ENCODE peak calls at places on chromosomes 3 and 15, in six cellular contexts. W, K, Z, J, R and Y are unnamed samples.
A peak's percentile ranks its signal among the peaks of the same experiment; 100 is the strongest.

GRCh38 chr15:71807125-71807629 is 3.2 kb upstream of the NR2E3 start:
- DNase-seq in Z (no peak), W (no peak), R (no peak), K (no peak), J (no peak), Y (no peak)

GRCh38 chr3:129992781-129993180 is 18.3 kb downstream of the TRH start:
- DNase-seq in K (no peak), J (peak; percentile 13), R (no peak), Z (no peak), W (no peak), Y (no peak)

GRCh38 chr3:39250116-39250747 is 29.6 kb downstream of the CX3CR1 start:
- DNase-seq in K (no peak), J (no peak), R (no peak), W (peak; percentile 36), Z (no peak), Y (peak; percentile 53)

GRCh38 chr15:35626531-35626930 is 80.6 kb upstream of the DPH6 start:
- DNase-seq in K (no peak), J (no peak), W (peak; percentile 36), R (no peak), Z (no peak), Y (peak; percentile 84)

GRCh38 chr15:95134306-95135100 is 903.1 kb downstream of the MCTP2 start:
- DNase-seq in Z (no peak), R (no peak), K (no peak), J (no peak), W (no peak), Y (no peak)

GRCh38 chr3:30778923-30779322 is 115.5 kb downstream of the GADL1 start:
- DNase-seq in K (no peak), Z (no peak), J (no peak), R (no peak), W (no peak), Y (no peak)

GRCh38 chr15:25663515-25663914 is 199.6 kb downstream of the ATP10A start:
- DNase-seq in W (no peak), J (no peak), R (no peak), K (no peak), Z (no peak), Y (no peak)

GRCh38 chr3:113070226-113071220 is 79.7 kb downstream of the GTPBP8 start:
- DNase-seq in K (peak; percentile 60), J (peak; percentile 41), R (no peak), W (peak; percentile 93), Z (no peak), Y (peak; percentile 49)

GRCh38 chr3:44061961-44062360 is 179.7 kb upstream of the TOPAZ1 start:
- DNase-seq in K (no peak), W (no peak), R (no peak), J (no peak), Z (no peak), Y (no peak)

GRCh38 chr3:133948996-133949395 is 53.3 kb upstream of the RAB6B start:
- DNase-seq in W (no peak), K (no peak), R (no peak), Z (no peak), J (no peak), Y (no peak)

GRCh38 chr15:34841220-34841841 is 46.0 kb upstream of the ACTC1 start:
- DNase-seq in K (no peak), J (no peak), W (peak; percentile 19), R (no peak), Z (no peak), Y (no peak)

GRCh38 chr3:116005404-116005803 is 382.1 kb downstream of the GAP43 start:
- DNase-seq in R (no peak), K (peak; percentile 98), W (peak; percentile 99), J (peak; percentile 54), Z (no peak), Y (peak; percentile 98)

GRCh38 chr3:141386611-141387110 is 18.4 kb downstream of the ZBTB38 start:
- DNase-seq in K (no peak), Z (no peak), J (no peak), R (no peak), W (peak; percentile 74), Y (peak; percentile 91)

GRCh38 chr3:81451611-81452010 is 309.8 kb downstream of the GBE1 start:
- DNase-seq in R (no peak), W (peak; percentile 17), K (no peak), J (no peak), Z (no peak), Y (peak; percentile 67)

GRCh38 chr15:39969871-39970270 is 36.0 kb downstream of the EIF2AK4 start:
- DNase-seq in Z (no peak), W (peak; percentile 60), K (peak; percentile 50), J (no peak), R (no peak), Y (peak; percentile 83)

GRCh38 chr3:170513674-170514073 is 72.2 kb downstream of the SLC7A14 start:
- DNase-seq in Z (no peak), J (no peak), K (no peak), W (no peak), R (no peak), Y (no peak)

GRCh38 chr3:128587391-128587790 is 63.2 kb downstream of the RPN1 start:
- DNase-seq in Z (no peak), R (no peak), K (no peak), J (no peak), W (no peak), Y (no peak)

GRCh38 chr3:39291903-39292329 is 12.1 kb upstream of the CX3CR1 start:
- DNase-seq in K (peak; percentile 55), R (no peak), W (peak; percentile 43), J (peak; percentile 58), Z (no peak), Y (peak; percentile 51)

GRCh38 chr15:60859996-60860494 is 369.1 kb downstream of the RORA start:
- DNase-seq in K (no peak), R (no peak), J (no peak), Z (no peak), W (peak; percentile 86), Y (no peak)

GRCh38 chr3:194760740-194761139 is 75.1 kb downstream of the FAM43A start:
- DNase-seq in J (no peak), W (peak; percentile 30), K (no peak), R (no peak), Z (peak; percentile 61), Y (no peak)

GRCh38 chr3:190326361-190326760 is 4.1 kb upstream of the CLDN1 start:
- DNase-seq in J (no peak), R (no peak), K (no peak), W (no peak), Z (no peak), Y (no peak)

GRCh38 chr15:99983894-99984293 is 250.7 kb upstream of the LYSMD4 start:
- DNase-seq in W (no peak), R (no peak), J (no peak), Z (no peak), K (no peak), Y (no peak)

GRCh38 chr3:172646439-172647015 is 64.3 kb downstream of the NCEH1 start:
- DNase-seq in W (peak; percentile 76), K (peak; percentile 76), Z (no peak), R (no peak), J (no peak), Y (peak; percentile 89)

GRCh38 chr3:184334470-184335158 is 2.8 kb upstream of the FAM131A start:
- DNase-seq in J (peak; percentile 48), R (no peak), K (peak; percentile 81), W (peak; percentile 84), Z (no peak), Y (peak; percentile 54)

GRCh38 chr15:95365615-95366107 is 964.8 kb upstream of the NR2F2 start:
- DNase-seq in Z (peak; percentile 79), W (no peak), R (no peak), J (no peak), K (peak; percentile 8), Y (peak; percentile 22)

GRCh38 chr3:114178770-114179368 is at the start of gene DRD3:
- DNase-seq in R (no peak), K (peak; percentile 37), J (peak; percentile 7), Z (no peak), W (peak; percentile 46), Y (peak; percentile 65)

GRCh38 chr3:146640955-146641867 is 36.1 kb upstream of the PLSCR5 start:
- DNase-seq in K (peak; percentile 37), Z (peak; percentile 10), R (no peak), W (peak; percentile 61), J (peak; percentile 61), Y (peak; percentile 69)

GRCh38 chr15:100464256-100464655 is 64.5 kb downstream of the CERS3 start:
- DNase-seq in J (no peak), Z (no peak), W (no peak), K (no peak), R (no peak), Y (no peak)

GRCh38 chr3:57709559-57709958 is 16.7 kb upstream of the DENND6A start:
- DNase-seq in R (no peak), W (no peak), J (no peak), K (no peak), Z (no peak), Y (no peak)

GRCh38 chr3:24428470-24428869 is 66.2 kb downstream of the THRB start:
- DNase-seq in Z (no peak), K (no peak), J (no peak), R (no peak), W (no peak), Y (no peak)

GRCh38 chr3:117603097-117603496 is 893.5 kb downstream of the TUSC7 start:
- DNase-seq in K (no peak), Z (no peak), J (no peak), W (no peak), R (no peak), Y (no peak)

GRCh38 chr3:162287600-162287999 is 791.0 kb downstream of the OTOL1 start:
- DNase-seq in J (no peak), Z (no peak), K (no peak), R (no peak), W (no peak), Y (no peak)

GRCh38 chr3:162295323-162295983 is 798.8 kb downstream of the OTOL1 start:
- DNase-seq in J (peak; percentile 91), K (peak; percentile 90), Z (no peak), R (no peak), W (peak; percentile 93), Y (peak; percentile 90)

GRCh38 chr3:162292409-162292808 is 795.8 kb downstream of the OTOL1 start:
- DNase-seq in R (no peak), J (no peak), K (no peak), W (no peak), Z (no peak), Y (no peak)
- TF ChIP-seq CTCF in R (no peak), J (no peak), K (no peak), W (no peak), Z (no peak), Y (no peak)

DNA sequence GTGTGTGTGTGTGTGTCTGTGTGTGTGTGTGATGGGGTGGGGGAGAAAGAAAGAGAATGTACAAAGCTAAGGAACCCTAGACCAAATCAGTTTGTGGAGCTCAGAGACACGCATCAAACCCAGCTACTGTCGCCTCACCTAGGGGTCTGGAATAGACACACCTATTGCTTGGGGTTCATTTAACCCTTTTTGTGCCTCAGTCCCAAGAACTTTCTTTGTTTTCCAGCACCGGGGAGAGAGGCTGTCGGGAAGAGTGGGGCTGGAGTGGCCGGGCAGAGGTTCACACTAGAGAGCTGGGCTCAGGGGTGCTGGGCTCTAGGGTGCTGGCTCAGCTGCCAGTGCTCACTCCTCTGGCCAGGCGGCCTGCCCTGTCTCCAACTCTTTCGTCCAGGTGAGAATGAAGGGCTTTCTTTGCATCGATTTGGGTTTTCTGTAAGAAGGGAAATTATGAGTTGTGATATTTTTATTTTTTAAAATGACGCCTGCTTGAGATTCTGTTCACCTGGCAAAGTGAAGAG is 221.5 kb downstream of the MEIS2 start:
- DNase-seq in W (no peak), Z (no peak), R (no peak), K (no peak), J (no peak), Y (no peak)
- H3K4me3 ChIP-seq in W (no peak overlapping the region), Z (peak overlapping the region; percentile 39), R (peak overlapping the region; percentile 57), K (peak overlapping the region; percentile 10), J (no peak overlapping the region), Y (no peak overlapping the region)

GRCh38 chr15:23877502-23878412 is 190.7 kb upstream of the NDN start:
- DNase-seq in Z (no peak), K (no peak), J (peak; percentile 79), R (no peak), W (peak; percentile 12), Y (no peak)
- TF ChIP-seq CTCF in Z (no peak), K (peak; percentile 54), J (peak; percentile 73), R (peak; percentile 27), W (peak; percentile 39), Y (peak; percentile 4)

GRCh38 chr3:179098388-179099077 is 26.9 kb upstream of the ZMAT3 start:
- DNase-seq in J (no peak), W (peak; percentile 66), K (peak; percentile 73), R (no peak), Z (no peak), Y (peak; percentile 34)
- H3K4me3 ChIP-seq in J (no peak overlapping the region), W (no peak overlapping the region), K (no peak overlapping the region), R (peak overlapping the region; percentile 43), Z (no peak overlapping the region), Y (no peak overlapping the region)